ENCODE peak calls at places on chromosomes 6 and 20, in six cellular contexts. D, B, Y, Z, R and I are unnamed samples.

GRCh38 chr6:156686429-156686939 is 90.7 kb upstream of the ARID1B start:
- DNase-seq in D (no peak), R (peak; percentile 38), Y (no peak), B (no peak), Z (peak; percentile 26), I (no peak)

GRCh38 chr20:35404614-35405259 is 7.0 kb downstream of the UQCC1 start:
- DNase-seq in D (no peak), Z (no peak), B (no peak), R (no peak), Y (no peak), I (no peak)

GRCh38 chr6:89430563-89430962 is 2.4 kb upstream of the ANKRD6 start:
- DNase-seq in D (no peak), Z (no peak), Y (no peak), R (peak; percentile 27), B (no peak), I (no peak)

GRCh38 chr6:33983109-33983475 is 162.8 kb downstream of the GRM4 start:
- DNase-seq in Z (peak; percentile 58), B (peak; percentile 74), Y (peak; percentile 73), D (peak; percentile 88), R (no peak), I (peak; percentile 15)

GRCh38 chr20:49853640-49854039 is 41.0 kb downstream of the SLC9A8 start:
- DNase-seq in B (no peak), Y (no peak), Z (peak; percentile 66), D (no peak), R (no peak), I (no peak)

GRCh38 chr6:137145421-137145820 is 28.0 kb downstream of the IL22RA2 start:
- DNase-seq in Y (no peak), Z (no peak), D (no peak), B (no peak), R (no peak), I (no peak)

GRCh38 chr20:23687986-23688385 is 852 bp downstream of the CST4 start:
- DNase-seq in B (no peak), Z (no peak), D (no peak), Y (no peak), R (no peak), I (no peak)

GRCh38 chr6:82951389-82951788 is 114.3 kb downstream of the UBE3D start:
- DNase-seq in B (no peak), Y (no peak), R (no peak), D (no peak), Z (no peak), I (no peak)

GRCh38 chr20:12173333-12173732 is 255.6 kb downstream of the BTBD3 start:
- DNase-seq in R (no peak), Y (no peak), Z (no peak), D (no peak), B (no peak), I (no peak)

GRCh38 chr20:56765172-56766073 is 136.3 kb downstream of the TFAP2C start:
- DNase-seq in Y (no peak), B (no peak), R (no peak), Z (peak; percentile 20), D (no peak), I (no peak)

GRCh38 chr20:46332373-46333135 is 24.3 kb upstream of the CDH22 start:
- DNase-seq in D (no peak), B (no peak), R (no peak), Z (no peak), Y (no peak), I (no peak)

GRCh38 chr6:27471365-27472115 is 1.4 kb downstream of the ZNF184 start:
- DNase-seq in R (no peak), Z (no peak), D (no peak), Y (no peak), B (no peak), I (no peak)

GRCh38 chr20:46014517-46015396 is 6.0 kb downstream of the MMP9 start:
- DNase-seq in R (no peak), B (no peak), Y (no peak), Z (no peak), D (no peak), I (no peak)

GRCh38 chr6:10268111-10268510 is 146.8 kb downstream of the TFAP2A start:
- DNase-seq in R (no peak), B (no peak), Z (no peak), D (no peak), Y (no peak), I (no peak)

GRCh38 chr6:42339991-42340401 is 111.7 kb downstream of the TRERF1 start:
- DNase-seq in Y (no peak), D (no peak), B (no peak), Z (no peak), R (no peak), I (no peak)

GRCh38 chr6:96760153-96760687 is 77.1 kb downstream of the GPR63 start:
- DNase-seq in Z (no peak), R (no peak), B (no peak), D (no peak), Y (no peak), I (no peak)

GRCh38 chr6:3331948-3332347 is 73.2 kb downstream of the PSMG4 start:
- DNase-seq in R (no peak), B (no peak), Y (no peak), Z (no peak), D (no peak), I (no peak)

GRCh38 chr20:17849111-17849900 is 119.3 kb downstream of the SNX5 start:
- DNase-seq in D (no peak), B (no peak), Z (no peak), Y (peak; percentile 30), R (no peak), I (no peak)

GRCh38 chr20:17848649-17849048 is 119.9 kb downstream of the SNX5 start:
- DNase-seq in Y (no peak), B (no peak), D (no peak), R (no peak), Z (no peak), I (no peak)

GRCh38 chr20:17849901-17850673 is 118.5 kb downstream of the SNX5 start:
- DNase-seq in Z (peak; percentile 63), B (no peak), Y (peak; percentile 63), R (no peak), D (no peak), I (peak; percentile 67)

GRCh38 chr20:17852323-17852722 is 116.3 kb downstream of the SNX5 start:
- DNase-seq in B (no peak), R (no peak), Y (no peak), Z (no peak), D (no peak), I (no peak)

GRCh38 chr20:17850674-17851006 is 118.0 kb downstream of the SNX5 start:
- DNase-seq in Z (no peak), B (no peak), Y (no peak), D (no peak), R (no peak), I (no peak)
- H3K27ac ChIP-seq in Z (no peak overlapping the region), B (peak overlapping the region; percentile 86), Y (peak overlapping the region; percentile 77), D (peak overlapping the region; percentile 67), R (no peak overlapping the region), I (peak overlapping the region; percentile 54)

GRCh38 chr6:1604991-1605821 is 4.5 kb upstream of the FOXC1 start:
- DNase-seq in R (no peak), B (no peak), Z (no peak), Y (no peak), D (no peak), I (no peak)
- H3K4me3 ChIP-seq in R (peak overlapping the region; percentile 47), B (peak overlapping the region; percentile 56), Z (peak overlapping the region; percentile 54), Y (peak overlapping the region; percentile 42), D (peak overlapping the region; percentile 48), I (peak overlapping the region; percentile 42)

DNA sequence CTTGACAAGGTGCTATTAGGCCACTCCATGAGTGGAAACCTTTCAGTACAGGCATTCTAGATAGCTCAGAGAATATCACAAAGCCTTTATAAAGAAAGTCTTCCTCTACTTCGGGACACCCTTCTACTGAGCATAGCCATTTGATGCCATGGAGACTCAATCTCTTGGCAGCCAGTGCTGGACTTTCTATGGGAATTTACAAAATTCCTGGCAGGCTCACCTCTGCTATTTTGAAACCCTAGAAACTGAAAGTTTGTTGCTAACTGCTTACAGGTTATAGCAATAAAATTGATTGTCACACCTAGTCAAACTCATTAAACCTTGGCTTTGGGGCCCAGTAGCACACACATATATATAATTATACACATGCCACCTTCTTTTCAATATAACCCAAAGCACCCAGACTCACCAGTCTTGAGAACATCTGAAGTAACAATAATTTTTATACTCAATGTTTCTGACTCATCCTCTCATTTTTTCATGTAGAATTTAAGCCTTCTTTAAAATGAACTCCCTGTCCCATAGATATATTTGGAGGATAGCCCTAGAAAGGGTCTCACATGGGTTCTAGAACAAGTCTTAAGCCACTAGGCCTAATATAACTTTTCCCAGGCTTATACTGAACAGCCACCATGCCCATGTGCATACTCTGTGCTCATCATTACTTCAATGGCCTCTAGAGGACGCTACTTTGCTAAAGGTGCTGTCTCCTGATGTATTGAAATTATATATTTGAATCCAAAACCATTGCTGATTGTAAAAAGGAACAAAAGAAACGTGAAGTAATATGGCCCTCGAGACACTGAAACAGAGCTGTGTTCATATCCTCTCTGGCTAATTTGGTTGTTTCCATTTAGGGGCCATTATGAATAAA is 368.1 kb upstream of the MARCKS start:
- DNase-seq in Z (no peak), R (no peak), D (no peak), Y (no peak), B (no peak), I (no peak)
- TF ChIP-seq CTCF in Z (no peak), R (no peak), D (no peak), Y (no peak), B (no peak), I (no peak)

GRCh38 chr6:112235956-112236355 is 18.4 kb downstream of the LAMA4 start:
- DNase-seq in Y (no peak), B (no peak), Z (no peak), R (no peak), D (no peak), I (no peak)

GRCh38 chr6:112233864-112234263 is 20.5 kb downstream of the LAMA4 start:
- DNase-seq in D (no peak), Z (no peak), R (no peak), Y (no peak), B (no peak), I (peak; percentile 43)

GRCh38 chr6:112234596-112234995 is 19.8 kb downstream of the LAMA4 start:
- DNase-seq in Z (no peak), R (no peak), D (no peak), B (no peak), Y (no peak), I (no peak)

GRCh38 chr6:112231609-112232060 is 22.7 kb downstream of the LAMA4 start:
- DNase-seq in Z (no peak), B (no peak), Y (no peak), D (no peak), R (no peak), I (no peak)

GRCh38 chr6:112232845-112233256 is 21.5 kb downstream of the LAMA4 start:
- DNase-seq in Y (no peak), R (no peak), D (no peak), Z (no peak), B (no peak), I (peak; percentile 41)
- H3K27ac ChIP-seq in Y (peak overlapping the region; percentile 20), R (peak overlapping the region; percentile 7), D (peak overlapping the region; percentile 53), Z (no peak overlapping the region), B (peak overlapping the region; percentile 81), I (peak overlapping the region; percentile 88)

DNA sequence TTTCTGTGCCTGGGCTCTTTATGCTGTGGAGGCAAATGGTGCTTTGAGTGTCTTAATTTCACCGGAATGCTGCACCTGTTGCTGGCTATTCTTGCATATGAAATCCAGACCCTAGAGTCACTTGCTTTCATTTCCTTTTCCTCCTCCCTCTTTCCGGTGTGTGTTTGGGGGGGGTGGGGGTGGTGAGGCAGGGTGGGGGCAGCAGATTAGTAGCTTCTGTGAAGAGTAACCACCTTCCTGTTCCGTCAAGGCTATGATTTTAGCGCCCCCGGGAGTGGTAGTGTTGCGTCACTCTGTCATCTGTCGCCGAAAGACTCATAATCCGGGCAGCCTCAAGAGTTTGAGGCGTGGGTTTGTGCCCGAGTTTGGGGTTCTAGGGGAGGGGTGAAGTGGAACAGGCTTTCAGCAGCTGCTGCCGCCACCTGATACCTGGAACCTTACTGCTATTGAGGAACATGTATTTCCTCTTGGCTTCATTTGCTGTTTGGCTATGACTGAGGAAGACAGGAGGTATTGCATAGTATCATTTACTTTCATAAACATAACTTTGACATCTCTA is 49.1 kb downstream of the UTRN start:
- DNase-seq in D (peak; percentile 52), Z (no peak), R (no peak), B (no peak), Y (peak; percentile 69), I (no peak)
- H3K4me3 ChIP-seq in D (no peak overlapping the region), Z (no peak overlapping the region), R (no peak overlapping the region), B (peak overlapping the region; percentile 24), Y (peak overlapping the region; percentile 23), I (no peak overlapping the region)